ENCODE peak calls at places on chromosomes 5 and 9, in six cellular contexts. One of them, this sample, is unnamed.
A peak's percentile ranks its signal among the peaks of the same experiment; 100 is the strongest.

GRCh38 chr5:99061711-99062110 is 132.9 kb upstream of the CHD1 start:
- DNase-seq in RWPE1: peak; percentile 37
- DNase-seq in left ventricle myocardium inferior: no peak
- DNase-seq in neural progenitor cell: no peak
- DNase-seq in HCT116: no peak
- DNase-seq in adrenal gland: no peak
- DNase-seq in this sample: no peak

GRCh38 chr5:118029807-118030206 is 958.5 kb downstream of the DTWD2 start:
- DNase-seq in left ventricle myocardium inferior: no peak
- DNase-seq in neural progenitor cell: no peak
- DNase-seq in HCT116: no peak
- DNase-seq in RWPE1: no peak
- DNase-seq in adrenal gland: no peak
- DNase-seq in this sample: no peak

GRCh38 chr9:114616684-114617520 is 5.8 kb downstream of the TMEM268 start:
- DNase-seq in left ventricle myocardium inferior: peak; percentile 67
- DNase-seq in HCT116: no peak
- DNase-seq in adrenal gland: peak; percentile 57
- DNase-seq in neural progenitor cell: no peak
- DNase-seq in RWPE1: no peak
- DNase-seq in this sample: peak; percentile 68

GRCh38 chr5:80077317-80077716 is 42.2 kb downstream of the THBS4 start:
- DNase-seq in neural progenitor cell: no peak
- DNase-seq in RWPE1: no peak
- DNase-seq in HCT116: no peak
- DNase-seq in left ventricle myocardium inferior: no peak
- DNase-seq in adrenal gland: no peak
- DNase-seq in this sample: no peak

GRCh38 chr9:134182554-134183219 is 18.3 kb upstream of the RNU6ATAC start:
- DNase-seq in adrenal gland: no peak
- DNase-seq in neural progenitor cell: no peak
- DNase-seq in left ventricle myocardium inferior: no peak
- DNase-seq in HCT116: peak; percentile 16
- DNase-seq in RWPE1: no peak
- DNase-seq in this sample: no peak

GRCh38 chr9:76803083-76803482 is 38.8 kb downstream of the PCA3 start:
- DNase-seq in adrenal gland: no peak
- DNase-seq in HCT116: no peak
- DNase-seq in RWPE1: no peak
- DNase-seq in neural progenitor cell: no peak
- DNase-seq in left ventricle myocardium inferior: no peak
- DNase-seq in this sample: no peak

GRCh38 chr9:76374702-76375543 is 19.3 kb downstream of the RFK start:
- DNase-seq in left ventricle myocardium inferior: peak; percentile 69
- DNase-seq in adrenal gland: peak; percentile 46
- DNase-seq in neural progenitor cell: peak; percentile 36
- DNase-seq in RWPE1: peak; percentile 83
- DNase-seq in HCT116: no peak
- DNase-seq in this sample: peak; percentile 84

GRCh38 chr5:154945695-154946301 is 4.9 kb downstream of the MRPL22 start:
- DNase-seq in RWPE1: peak; percentile 53
- DNase-seq in adrenal gland: no peak
- DNase-seq in HCT116: no peak
- DNase-seq in neural progenitor cell: peak; percentile 20
- DNase-seq in left ventricle myocardium inferior: no peak
- DNase-seq in this sample: no peak

GRCh38 chr5:132436936-132437335 is 53.6 kb downstream of the IRF1 start:
- DNase-seq in HCT116: no peak
- DNase-seq in left ventricle myocardium inferior: no peak
- DNase-seq in neural progenitor cell: no peak
- DNase-seq in adrenal gland: no peak
- DNase-seq in RWPE1: no peak
- DNase-seq in this sample: peak; percentile 42

GRCh38 chr5:38780950-38781349 is 64.9 kb upstream of the OSMR start:
- DNase-seq in RWPE1: peak; percentile 8
- DNase-seq in adrenal gland: peak; percentile 50
- DNase-seq in HCT116: no peak
- DNase-seq in left ventricle myocardium inferior: peak; percentile 50
- DNase-seq in neural progenitor cell: no peak
- DNase-seq in this sample: peak; percentile 79

GRCh38 chr5:57878301-57878722 is 395.7 kb upstream of the ACTBL2 start:
- DNase-seq in RWPE1: no peak
- DNase-seq in adrenal gland: no peak
- DNase-seq in left ventricle myocardium inferior: no peak
- DNase-seq in neural progenitor cell: no peak
- DNase-seq in HCT116: no peak
- DNase-seq in this sample: no peak

GRCh38 chr9:129601082-129601674 is 19.7 kb downstream of the C9orf50 start:
- DNase-seq in HCT116: no peak
- DNase-seq in neural progenitor cell: no peak
- DNase-seq in adrenal gland: no peak
- DNase-seq in left ventricle myocardium inferior: no peak
- DNase-seq in RWPE1: no peak
- DNase-seq in this sample: no peak

GRCh38 chr5:177378884-177379883 is 5.0 kb upstream of the SLC34A1 start:
- DNase-seq in RWPE1: peak; percentile 75
- DNase-seq in adrenal gland: no peak
- DNase-seq in left ventricle myocardium inferior: no peak
- DNase-seq in neural progenitor cell: no peak
- DNase-seq in HCT116: no peak
- DNase-seq in this sample: no peak

GRCh38 chr5:18114161-18114802 is 480.0 kb downstream of the TAF11L14 start:
- DNase-seq in neural progenitor cell: no peak
- DNase-seq in RWPE1: no peak
- DNase-seq in adrenal gland: no peak
- DNase-seq in HCT116: no peak
- DNase-seq in left ventricle myocardium inferior: no peak
- DNase-seq in this sample: no peak

GRCh38 chr5:26321278-26321677 is 717.1 kb downstream of the CDH9 start:
- DNase-seq in adrenal gland: no peak
- DNase-seq in left ventricle myocardium inferior: no peak
- DNase-seq in RWPE1: no peak
- DNase-seq in neural progenitor cell: no peak
- DNase-seq in HCT116: no peak
- DNase-seq in this sample: no peak

GRCh38 chr9:20698799-20699198 is 14.7 kb downstream of the FOCAD start:
- DNase-seq in HCT116: no peak
- DNase-seq in RWPE1: no peak
- DNase-seq in adrenal gland: no peak
- DNase-seq in left ventricle myocardium inferior: no peak
- DNase-seq in neural progenitor cell: no peak
- DNase-seq in this sample: no peak

GRCh38 chr5:27911216-27911615 is 872.8 kb upstream of the CDH9 start:
- DNase-seq in HCT116: no peak
- DNase-seq in neural progenitor cell: no peak
- DNase-seq in left ventricle myocardium inferior: no peak
- DNase-seq in RWPE1: peak; percentile 43
- DNase-seq in adrenal gland: no peak
- DNase-seq in this sample: no peak

GRCh38 chr5:148829734-148830133 is 3.3 kb downstream of the ADRB2 start:
- DNase-seq in neural progenitor cell: no peak
- DNase-seq in adrenal gland: no peak
- DNase-seq in left ventricle myocardium inferior: peak; percentile 28
- DNase-seq in RWPE1: no peak
- DNase-seq in HCT116: no peak
- DNase-seq in this sample: no peak

GRCh38 chr5:55857247-55857640 is 6.1 kb downstream of the IL31RA start:
- DNase-seq in HCT116: no peak
- DNase-seq in adrenal gland: no peak
- DNase-seq in neural progenitor cell: no peak
- DNase-seq in RWPE1: no peak
- DNase-seq in left ventricle myocardium inferior: no peak
- DNase-seq in this sample: no peak

GRCh38 chr9:121731090-121731489 is 79.7 kb downstream of the DAB2IP start:
- DNase-seq in adrenal gland: no peak
- DNase-seq in RWPE1: no peak
- DNase-seq in HCT116: no peak
- DNase-seq in left ventricle myocardium inferior: no peak
- DNase-seq in neural progenitor cell: no peak
- DNase-seq in this sample: no peak

GRCh38 chr9:35161713-35162604 is at the start of gene UNC13B:
- DNase-seq in RWPE1: peak; percentile 99
- DNase-seq in neural progenitor cell: peak; percentile 98
- DNase-seq in adrenal gland: peak; percentile 98
- DNase-seq in HCT116: peak; percentile 82
- DNase-seq in left ventricle myocardium inferior: peak; percentile 95
- DNase-seq in this sample: peak; percentile 95

GRCh38 chr9:137789295-137789895 is 88.2 kb upstream of the CACNA1B start:
- DNase-seq in adrenal gland: no peak
- DNase-seq in HCT116: no peak
- DNase-seq in neural progenitor cell: no peak
- DNase-seq in RWPE1: no peak
- DNase-seq in left ventricle myocardium inferior: no peak
- DNase-seq in this sample: no peak

GRCh38 chr5:78534148-78535009 is 114.2 kb downstream of the LHFPL2 start:
- DNase-seq in left ventricle myocardium inferior: peak; percentile 41
- DNase-seq in HCT116: no peak
- DNase-seq in adrenal gland: peak; percentile 54
- DNase-seq in neural progenitor cell: no peak
- DNase-seq in RWPE1: no peak
- DNase-seq in this sample: peak; percentile 86

GRCh38 chr9:99360026-99360425 is 137.9 kb downstream of the SEC61B start:
- DNase-seq in adrenal gland: no peak
- DNase-seq in RWPE1: no peak
- DNase-seq in neural progenitor cell: no peak
- DNase-seq in HCT116: no peak
- DNase-seq in left ventricle myocardium inferior: no peak
- DNase-seq in this sample: no peak
- H3K27ac ChIP-seq in adrenal gland: no peak overlapping the region
- H3K27ac ChIP-seq in RWPE1: no peak overlapping the region
- H3K27ac ChIP-seq in neural progenitor cell: no peak overlapping the region
- H3K27ac ChIP-seq in HCT116: no peak overlapping the region
- H3K27ac ChIP-seq in left ventricle myocardium inferior: no peak overlapping the region
- H3K27ac ChIP-seq in this sample: peak overlapping the region; percentile 84

GRCh38 chr5:135240283-135240633 is 158.8 kb downstream of the MACROH2A1 start:
- DNase-seq in left ventricle myocardium inferior: no peak
- DNase-seq in adrenal gland: peak; percentile 1
- DNase-seq in RWPE1: no peak
- DNase-seq in neural progenitor cell: no peak
- DNase-seq in HCT116: no peak
- DNase-seq in this sample: peak; percentile 43

GRCh38 chr5:135242496-135243193 is 156.4 kb downstream of the MACROH2A1 start:
- DNase-seq in RWPE1: no peak
- DNase-seq in adrenal gland: peak; percentile 35
- DNase-seq in left ventricle myocardium inferior: peak; percentile 38
- DNase-seq in HCT116: no peak
- DNase-seq in neural progenitor cell: no peak
- DNase-seq in this sample: peak; percentile 60

GRCh38 chr5:135240781-135241360 is 158.2 kb downstream of the MACROH2A1 start:
- DNase-seq in neural progenitor cell: no peak
- DNase-seq in left ventricle myocardium inferior: no peak
- DNase-seq in RWPE1: no peak
- DNase-seq in HCT116: no peak
- DNase-seq in adrenal gland: peak; percentile 10
- DNase-seq in this sample: peak; percentile 48

GRCh38 chr5:135242021-135242480 is 157.0 kb downstream of the MACROH2A1 start:
- DNase-seq in left ventricle myocardium inferior: no peak
- DNase-seq in adrenal gland: peak; percentile 44
- DNase-seq in neural progenitor cell: no peak
- DNase-seq in HCT116: no peak
- DNase-seq in RWPE1: peak; percentile 51
- DNase-seq in this sample: peak; percentile 43

DNA sequence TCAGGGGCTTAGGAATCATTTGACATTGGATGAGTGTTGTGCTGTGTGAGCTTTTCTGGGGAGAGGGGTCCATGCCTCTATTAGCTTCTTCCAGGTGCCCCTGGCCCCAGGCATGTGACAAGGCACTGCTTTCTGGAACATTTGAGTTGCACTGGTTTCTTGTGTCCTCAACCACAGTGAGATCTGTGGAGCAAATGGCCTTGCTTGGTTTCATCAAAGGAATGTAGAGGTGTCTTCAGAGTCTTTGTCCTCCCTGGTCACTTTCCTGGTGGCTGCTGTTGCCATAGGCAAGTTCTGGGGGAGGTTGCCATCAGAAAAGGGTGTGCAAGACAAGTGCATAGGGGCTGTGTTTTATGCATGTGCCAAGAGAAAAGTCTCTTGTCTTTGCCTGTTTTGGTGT is 157.5 kb downstream of the MACROH2A1 start:
- DNase-seq in RWPE1: no peak
- DNase-seq in left ventricle myocardium inferior: no peak
- DNase-seq in HCT116: no peak
- DNase-seq in neural progenitor cell: no peak
- DNase-seq in adrenal gland: no peak
- DNase-seq in this sample: peak; percentile 36
- H3K27ac ChIP-seq in RWPE1: peak overlapping the region; percentile 68
- H3K27ac ChIP-seq in left ventricle myocardium inferior: peak overlapping the region; percentile 65
- H3K27ac ChIP-seq in HCT116: no peak overlapping the region
- H3K27ac ChIP-seq in neural progenitor cell: no peak overlapping the region
- H3K27ac ChIP-seq in adrenal gland: peak overlapping the region; percentile 84
- H3K27ac ChIP-seq in this sample: peak overlapping the region; percentile 86

GRCh38 chr5:65027149-65027548 is 258.4 kb downstream of the CWC27 start:
- DNase-seq in adrenal gland: no peak
- DNase-seq in RWPE1: no peak
- DNase-seq in left ventricle myocardium inferior: no peak
- DNase-seq in neural progenitor cell: no peak
- DNase-seq in HCT116: no peak
- DNase-seq in this sample: no peak
- H3K27ac ChIP-seq in adrenal gland: no peak overlapping the region
- H3K27ac ChIP-seq in RWPE1: no peak overlapping the region
- H3K27ac ChIP-seq in left ventricle myocardium inferior: no peak overlapping the region
- H3K27ac ChIP-seq in neural progenitor cell: no peak overlapping the region
- H3K27ac ChIP-seq in HCT116: no peak overlapping the region
- H3K27ac ChIP-seq in this sample: no peak overlapping the region

GRCh38 chr9:127913682-127914081 is 3.2 kb downstream of the ST6GALNAC4 start:
- DNase-seq in RWPE1: no peak
- DNase-seq in left ventricle myocardium inferior: no peak
- DNase-seq in neural progenitor cell: no peak
- DNase-seq in adrenal gland: no peak
- DNase-seq in HCT116: no peak
- DNase-seq in this sample: no peak

GRCh38 chr9:127912296-127912695 is 4.5 kb downstream of the ST6GALNAC4 start:
- DNase-seq in HCT116: no peak
- DNase-seq in RWPE1: no peak
- DNase-seq in left ventricle myocardium inferior: no peak
- DNase-seq in neural progenitor cell: no peak
- DNase-seq in adrenal gland: no peak
- DNase-seq in this sample: no peak

GRCh38 chr9:127910613-127911205 is 6.1 kb downstream of the ST6GALNAC4 start:
- DNase-seq in adrenal gland: no peak
- DNase-seq in HCT116: no peak
- DNase-seq in left ventricle myocardium inferior: no peak
- DNase-seq in neural progenitor cell: no peak
- DNase-seq in RWPE1: no peak
- DNase-seq in this sample: no peak

GRCh38 chr9:127915325-127915752 is 1.5 kb downstream of the ST6GALNAC4 start:
- DNase-seq in HCT116: no peak
- DNase-seq in left ventricle myocardium inferior: no peak
- DNase-seq in adrenal gland: no peak
- DNase-seq in neural progenitor cell: no peak
- DNase-seq in RWPE1: no peak
- DNase-seq in this sample: no peak

DNA sequence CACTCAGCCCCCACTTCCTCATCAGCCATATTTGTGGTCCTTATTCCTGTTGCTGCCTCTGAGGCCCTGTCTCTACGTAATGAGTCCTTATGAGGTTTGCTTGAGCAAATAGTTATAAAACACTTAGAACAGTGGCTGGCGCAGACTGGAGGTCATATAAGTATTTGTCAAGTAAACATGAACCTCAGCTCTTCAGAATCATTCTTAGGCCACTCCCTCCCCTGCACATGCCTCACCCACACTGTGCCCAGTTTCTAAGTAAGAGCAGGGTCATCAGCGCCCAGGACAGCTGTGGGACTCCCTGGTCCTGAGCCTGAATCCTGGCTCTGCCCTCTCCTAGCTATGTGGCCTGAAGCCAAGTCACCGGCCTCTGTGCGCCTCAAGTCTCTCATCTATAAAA is 4.0 kb downstream of the ST6GALNAC4 start:
- DNase-seq in neural progenitor cell: no peak
- DNase-seq in RWPE1: no peak
- DNase-seq in adrenal gland: no peak
- DNase-seq in left ventricle myocardium inferior: no peak
- DNase-seq in HCT116: no peak
- DNase-seq in this sample: no peak
- H3K27ac ChIP-seq in neural progenitor cell: no peak overlapping the region
- H3K27ac ChIP-seq in RWPE1: peak overlapping the region; percentile 65
- H3K27ac ChIP-seq in adrenal gland: no peak overlapping the region
- H3K27ac ChIP-seq in left ventricle myocardium inferior: no peak overlapping the region
- H3K27ac ChIP-seq in HCT116: no peak overlapping the region
- H3K27ac ChIP-seq in this sample: no peak overlapping the region